ENCODE peak calls at places on chromosomes 4 and X, in ten cellular contexts. C is activated T-helper 1 cell treated with anti-CD3 and anti-CD28 coated beads, Interleukin-12 subunit alpha, Interleukin-12 subunit beta, Interleukin-2, Interleukin-4 antibody, amounts not matched to agents 30 ng/mL and 10 ng/mL and 1 ng/mL, durations not matched to agents 14 hours and 24 hours and 36 hours; E is stimulated activated CD8-positive, alpha-beta memory T cell treated with anti-CD3 and anti-CD28 coated beads, Interleukin-7, amount 100 ng/mL, for 1 hour; Y is CD8-positive, alpha-beta memory T cell; Z is type B pancreatic cell; U is KBM-7; V is SW480; W is COR-L47; X is GM23248; G is fibroblast of pulmonary artery. D is an unnamed sample.
A peak's percentile ranks its signal among the peaks of the same experiment; 100 is the strongest.

GRCh38 chr4:73311428-73311827 is 52.8 kb upstream of the ANKRD17 start:
- DNase-seq in C (no peak), E (no peak), Y (no peak), Z (no peak), U (peak; percentile 46), V (peak; percentile 26), W (peak; percentile 9), X (peak; percentile 62), G (peak; percentile 61), D (peak; percentile 53)

GRCh38 chr4:113148925-113149324 is 99.5 kb downstream of the ANK2 start:
- DNase-seq in C (no peak), E (no peak), Y (no peak), Z (no peak), U (no peak), V (no peak), W (no peak), X (no peak), G (no peak), D (no peak)

GRCh38 chrX:69424161-69424560 is 80.0 kb upstream of the NALF2 start:
- DNase-seq in C (no peak), E (no peak), Y (no peak), Z (no peak), U (peak; percentile 16), V (peak; percentile 39), W (no peak), X (peak; percentile 33), G (peak; percentile 30), D (peak; percentile 6)

GRCh38 chr4:102616661-102617060 is 115.5 kb downstream of the NFKB1 start:
- DNase-seq in C (no peak), E (no peak), Y (no peak), Z (no peak), U (no peak), V (no peak), W (peak; percentile 63), X (no peak), G (no peak), D (peak; percentile 28)

GRCh38 chr4:40992472-40993298 is 221.7 kb downstream of the APBB2 start:
- DNase-seq in C (no peak), E (no peak), Y (no peak), Z (no peak), U (peak; percentile 32), V (no peak), W (no peak), X (peak; percentile 82), G (peak; percentile 92), D (peak; percentile 88)

GRCh38 chrX:86914569-86914968 is 603.0 kb upstream of the KLHL4 start:
- DNase-seq in C (no peak), E (no peak), Y (no peak), Z (no peak), U (no peak), V (no peak), W (no peak), X (no peak), G (no peak), D (no peak)

GRCh38 chrX:74521961-74522833 is 92.2 kb downstream of the RLIM start:
- DNase-seq in C (no peak), E (no peak), Y (no peak), Z (no peak), U (no peak), V (no peak), W (no peak), X (peak; percentile 72), G (peak; percentile 58), D (no peak)

GRCh38 chr4:123699823-123700822 is 303.5 kb downstream of the SPRY1 start:
- DNase-seq in C (no peak), E (no peak), Y (no peak), Z (no peak), U (no peak), V (no peak), W (no peak), X (peak; percentile 92), G (peak; percentile 98), D (no peak)

GRCh38 chr4:155738548-155738947 is 20.3 kb upstream of the GUCY1B1 start:
- DNase-seq in C (no peak), E (no peak), Y (no peak), Z (no peak), U (no peak), V (no peak), W (no peak), X (peak; percentile 71), G (no peak), D (no peak)

GRCh38 chrX:110180176-110180927 is 137.5 kb downstream of the AMMECR1 start:
- DNase-seq in C (no peak), E (no peak), Y (no peak), Z (no peak), U (no peak), V (peak; percentile 15), W (no peak), X (peak; percentile 84), G (peak; percentile 70), D (no peak)

GRCh38 chr4:140188975-140189374 is 35.0 kb upstream of the MAML3 start:
- DNase-seq in C (no peak), E (no peak), Y (no peak), Z (no peak), U (no peak), V (no peak), W (no peak), X (peak; percentile 66), G (peak; percentile 98), D (no peak)

GRCh38 chr4:120838784-120839183 is 83.7 kb downstream of the PRDM5 start:
- DNase-seq in C (no peak), E (no peak), Y (no peak), Z (no peak), U (no peak), V (no peak), W (no peak), X (no peak), G (no peak), D (no peak)